ENCODE peak calls at places on chromosomes 3 and 15, in five cellular contexts. J is IMR-90, Q is A549, M is SK-N-SH, C is K562. F is an unnamed sample.
A peak's percentile ranks its signal among the peaks of the same experiment; 100 is the strongest.

GRCh38 chr3:50157821-50158556 is 2.9 kb downstream of the SEMA3F start:
- DNase-seq in J (peak; percentile 44), C (peak; percentile 55), Q (no peak), M (no peak), F (no peak)

GRCh38 chr3:142850395-142851023 is 38.4 kb downstream of the PCOLCE2 start:
- DNase-seq in Q (peak; percentile 80), J (peak; percentile 66), C (peak; percentile 75), M (no peak), F (no peak)

GRCh38 chr3:141366285-141367037 is 1.8 kb upstream of the ZBTB38 start:
- DNase-seq in J (peak; percentile 99), C (peak; percentile 70), M (no peak), Q (peak; percentile 89), F (no peak)

GRCh38 chr3:130607553-130608154 is 90.7 kb downstream of the COL6A6 start:
- DNase-seq in M (no peak), Q (no peak), J (no peak), C (no peak), F (no peak)

GRCh38 chr3:48013288-48013980 is 2.8 kb downstream of the MAP4 start:
- DNase-seq in M (no peak), C (peak; percentile 52), Q (peak; percentile 18), J (peak; percentile 91), F (no peak)

GRCh38 chr3:172153335-172153861 is 114.0 kb downstream of the FNDC3B start:
- DNase-seq in C (peak; percentile 61), Q (peak; percentile 83), J (peak; percentile 99), M (no peak), F (no peak)

GRCh38 chr15:26640601-26641000 is 132.3 kb downstream of the GABRB3 start:
- DNase-seq in Q (no peak), J (no peak), C (no peak), M (no peak), F (no peak)

GRCh38 chr3:177041021-177041729 is 156.1 kb downstream of the TBL1XR1 start:
- DNase-seq in C (no peak), M (no peak), J (peak; percentile 25), Q (no peak), F (no peak)

GRCh38 chr3:13544293-13544831 is 4.6 kb upstream of the FBLN2 start:
- DNase-seq in Q (peak; percentile 38), C (peak; percentile 34), M (no peak), J (peak; percentile 78), F (no peak)

GRCh38 chr3:22089284-22089683 is 338.3 kb upstream of the ZNF385D start:
- DNase-seq in M (peak; percentile 6), Q (peak; percentile 33), J (peak; percentile 1), C (peak; percentile 1), F (peak; percentile 34)

GRCh38 chr15:88002721-88003120 is 253.8 kb downstream of the NTRK3 start:
- DNase-seq in Q (no peak), C (no peak), M (no peak), J (no peak), F (no peak)

GRCh38 chr15:65761210-65761926 is 30.7 kb downstream of the DENND4A start:
- DNase-seq in Q (no peak), M (no peak), C (no peak), J (no peak), F (no peak)

GRCh38 chr3:64157150-64158035 is 67.9 kb downstream of the PRICKLE2 start:
- DNase-seq in M (peak; percentile 20), Q (no peak), C (no peak), J (no peak), F (no peak)

DNA sequence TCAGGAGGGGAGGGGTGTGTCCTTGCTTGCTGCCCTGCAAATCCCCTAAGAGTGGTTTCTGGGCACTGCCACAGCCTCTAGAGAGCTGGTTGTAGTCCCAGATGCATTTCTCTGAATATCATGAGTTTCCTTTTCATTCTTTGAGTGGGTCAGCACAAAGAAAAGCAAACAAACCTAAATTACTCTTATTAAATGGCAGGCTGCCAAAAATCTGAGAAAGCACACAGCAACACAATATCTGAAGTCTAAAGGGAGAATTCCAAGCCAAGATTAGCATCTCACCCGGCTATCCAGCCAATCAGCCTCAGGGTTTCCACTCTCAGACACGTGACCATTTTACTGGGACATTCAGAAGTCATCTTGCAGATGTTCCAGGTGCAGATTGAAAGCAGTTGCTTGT is 919.3 kb downstream of the TUSC7 start:
- DNase-seq in C (no peak), Q (peak; percentile 55), J (peak; percentile 92), M (peak; percentile 64), F (no peak)
- TF ChIP-seq RCOR1 in C (no peak), Q (no peak), J (no peak), M (peak; percentile 70), F (no peak)

GRCh38 chr3:138461246-138461645 is 26.8 kb downstream of the ESYT3 start:
- DNase-seq in C (no peak), Q (no peak), J (peak; percentile 16), M (no peak), F (no peak)
- H3K4me2 ChIP-seq in C (no peak overlapping the region), Q (no peak overlapping the region), J (no peak overlapping the region), M (no peak overlapping the region), F (no peak overlapping the region)

DNA sequence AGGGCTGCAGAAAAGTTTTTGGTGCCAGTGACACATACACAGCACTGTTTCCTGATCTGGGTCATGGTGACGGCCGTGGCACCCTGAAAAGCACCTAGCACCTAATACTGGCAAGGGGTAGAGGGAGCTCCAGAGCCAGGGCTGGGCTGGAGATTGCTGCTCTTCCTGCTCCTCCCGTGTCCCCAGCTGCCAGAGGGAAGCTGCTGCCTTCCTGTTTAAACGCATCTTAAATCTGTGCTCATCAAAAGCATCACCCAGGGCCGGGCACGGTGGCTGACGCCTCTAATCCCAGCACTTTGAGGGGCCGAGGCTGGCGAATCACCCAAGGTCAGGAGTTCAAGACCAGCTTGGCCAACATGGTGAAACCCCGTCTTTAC is 156.7 kb upstream of the MEF2A start:
- DNase-seq in J (peak; percentile 60), M (peak; percentile 70), C (no peak), Q (peak; percentile 75), F (no peak)
- TF ChIP-seq RCOR1 in J (no peak), M (no peak), C (no peak), Q (no peak), F (no peak)

GRCh38 chr3:115804722-115805121 is 181.4 kb downstream of the GAP43 start:
- DNase-seq in Q (peak; percentile 66), M (no peak), J (peak; percentile 93), C (no peak), F (no peak)
- H3K4me2 ChIP-seq in Q (peak overlapping the region; percentile 64), M (peak overlapping the region; percentile 11), J (peak overlapping the region; percentile 70), C (no peak overlapping the region), F (no peak overlapping the region)

DNA sequence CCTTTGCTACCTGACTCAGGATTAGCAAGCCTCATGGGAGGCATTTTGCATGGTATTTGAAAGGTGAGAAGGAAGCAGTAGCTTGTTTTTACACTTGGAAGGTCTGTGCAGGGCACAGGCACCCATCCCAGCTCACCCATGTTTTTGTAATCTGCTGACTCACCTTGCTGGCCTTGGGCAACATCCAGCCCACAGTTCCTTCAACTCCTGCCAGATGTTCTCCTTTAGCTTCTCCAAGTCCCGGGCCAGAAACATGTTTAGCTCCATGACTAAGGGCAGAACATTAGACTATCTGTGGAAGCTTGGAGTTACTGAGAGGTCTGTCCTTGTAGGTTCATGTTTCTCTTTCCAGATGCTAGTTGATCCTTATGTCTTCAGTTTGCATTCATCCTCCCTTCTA is 12.4 kb upstream of the ZNF770 start:
- DNase-seq in Q (peak; percentile 67), C (peak; percentile 28), J (peak; percentile 79), M (no peak), F (no peak)
- TF ChIP-seq RCOR1 in Q (no peak), C (no peak), J (no peak), M (no peak), F (no peak)

GRCh38 chr3:18861137-18861536 is 287.2 kb upstream of the KCNH8 start:
- DNase-seq in Q (no peak), J (no peak), C (no peak), M (no peak), F (no peak)
- H3K4me2 ChIP-seq in Q (no peak overlapping the region), J (no peak overlapping the region), C (no peak overlapping the region), M (no peak overlapping the region), F (no peak overlapping the region)

GRCh38 chr15:80286055-80286454 is 34.0 kb upstream of the CTXND1 start:
- DNase-seq in C (no peak), M (no peak), Q (no peak), J (no peak), F (no peak)
- TF ChIP-seq RCOR1 in C (no peak), M (no peak), Q (no peak), J (no peak), F (no peak)

F was measured in GM12878.